ENCODE peak calls at places on chromosomes 5 and 9, in six cellular contexts. Q is left ventricle myocardium inferior, D is cardiac muscle cell, E is pancreas, G is neuronal stem cell, O is mammary epithelial cell. K is an unnamed sample. For H3K4me1, the result is how much of the 10 kb centered on the place peaks cover.

GRCh38 chr5:107463731-107464130 is 207.0 kb downstream of the EFNA5 start:
- DNase-seq in Q (no peak), D (no peak), E (no peak), G (no peak), O (no peak), K (no peak)

GRCh38 chr5:57650360-57651069 is 167.9 kb upstream of the ACTBL2 start:
- DNase-seq in Q (no peak), D (peak), E (peak), G (no peak), O (peak), K (no peak)

GRCh38 chr9:92141144-92142129 is 26.2 kb upstream of the SPTLC1 start:
- DNase-seq in Q (no peak), D (peak), E (peak), G (no peak), O (peak), K (peak)

GRCh38 chr5:130666462-130666861 is 498.6 kb downstream of the HINT1 start:
- DNase-seq in Q (no peak), D (no peak), E (no peak), G (no peak), O (no peak), K (no peak)

GRCh38 chr5:157106668-157107461 is 2.0 kb downstream of the HAVCR2 start:
- DNase-seq in Q (peak), D (no peak), E (no peak), G (no peak), O (no peak), K (peak)

GRCh38 chr5:16143361-16144049 is 36.1 kb downstream of the MARCHF11 start:
- DNase-seq in Q (no peak), D (no peak), E (no peak), G (no peak), O (no peak), K (no peak)

GRCh38 chr5:116320486-116320885 is 235.7 kb downstream of the COMMD10 start:
- DNase-seq in Q (no peak), D (peak), E (no peak), G (no peak), O (no peak), K (no peak)

GRCh38 chr9:17191095-17191494 is 56.3 kb downstream of the CNTLN start:
- DNase-seq in Q (no peak), D (peak), E (no peak), G (no peak), O (no peak), K (no peak)

GRCh38 chr9:80285325-80285724 is 713.6 kb downstream of the TLE4 start:
- DNase-seq in Q (no peak), D (peak), E (no peak), G (no peak), O (peak), K (no peak)

GRCh38 chr5:138840100-138840499 is 35.0 kb downstream of the LRRTM2 start:
- DNase-seq in Q (no peak), D (no peak), E (no peak), G (no peak), O (no peak), K (no peak)
- H3K4me1 ChIP-seq in Q (half or more), D (under half), E (under half), G (under half), O (under half), K (under half)

GRCh38 chr5:177470759-177471536 is 2.5 kb downstream of the DBN1 start:
- DNase-seq in Q (no peak), D (no peak), E (no peak), G (no peak), O (no peak), K (no peak)
- H3K27ac ChIP-seq in Q (peak), D (no peak), E (no peak), G (peak), O (no peak), K (no peak)

GRCh38 chr5:42951847-42952411 is 88.2 kb downstream of the ANXA2R start:
- DNase-seq in Q (no peak), D (peak), E (no peak), G (no peak), O (no peak), K (peak)

GRCh38 chr5:42951169-42951846 is 88.8 kb downstream of the ANXA2R start:
- DNase-seq in Q (peak), D (peak), E (no peak), G (no peak), O (no peak), K (peak)

GRCh38 chr5:42952575-42952974 is 87.5 kb downstream of the ANXA2R start:
- DNase-seq in Q (no peak), D (no peak), E (no peak), G (no peak), O (no peak), K (no peak)

GRCh38 chr5:42950466-42951168 is 89.5 kb downstream of the ANXA2R start:
- DNase-seq in Q (peak), D (peak), E (peak), G (no peak), O (peak), K (peak)

DNA sequence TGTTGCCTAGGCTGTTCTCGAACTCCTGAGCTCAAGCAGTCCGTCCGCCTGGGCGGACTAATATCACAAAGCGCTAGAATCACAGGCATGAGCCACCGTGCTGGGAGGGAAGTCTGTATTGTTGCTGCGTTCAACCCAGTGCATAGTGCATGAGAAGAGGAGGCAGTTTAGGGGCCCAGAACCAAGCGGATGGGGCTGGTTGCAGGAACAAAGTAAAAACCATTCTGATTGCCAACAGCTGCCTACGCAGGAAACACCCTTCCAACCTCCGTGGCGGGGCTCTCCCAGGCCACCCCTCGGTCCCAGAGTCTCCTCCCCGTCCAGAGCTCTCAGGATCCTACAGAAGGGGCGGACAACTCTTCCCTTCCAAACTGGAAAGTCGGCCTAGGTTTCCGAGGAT is 87.1 kb downstream of the ANXA2R start:
- DNase-seq in Q (no peak), D (peak), E (no peak), G (no peak), O (no peak), K (no peak)
- H3K4me3 ChIP-seq in Q (peak), D (no peak), E (no peak), G (no peak), O (no peak), K (no peak)

GRCh38 chr5:134551891-134552290 is 26.4 kb downstream of the JADE2 start:
- DNase-seq in Q (no peak), D (no peak), E (no peak), G (no peak), O (no peak), K (no peak)
- H3K4me1 ChIP-seq in Q (half or more), D (under half), E (under half), G (under half), O (under half), K (under half)

DNA sequence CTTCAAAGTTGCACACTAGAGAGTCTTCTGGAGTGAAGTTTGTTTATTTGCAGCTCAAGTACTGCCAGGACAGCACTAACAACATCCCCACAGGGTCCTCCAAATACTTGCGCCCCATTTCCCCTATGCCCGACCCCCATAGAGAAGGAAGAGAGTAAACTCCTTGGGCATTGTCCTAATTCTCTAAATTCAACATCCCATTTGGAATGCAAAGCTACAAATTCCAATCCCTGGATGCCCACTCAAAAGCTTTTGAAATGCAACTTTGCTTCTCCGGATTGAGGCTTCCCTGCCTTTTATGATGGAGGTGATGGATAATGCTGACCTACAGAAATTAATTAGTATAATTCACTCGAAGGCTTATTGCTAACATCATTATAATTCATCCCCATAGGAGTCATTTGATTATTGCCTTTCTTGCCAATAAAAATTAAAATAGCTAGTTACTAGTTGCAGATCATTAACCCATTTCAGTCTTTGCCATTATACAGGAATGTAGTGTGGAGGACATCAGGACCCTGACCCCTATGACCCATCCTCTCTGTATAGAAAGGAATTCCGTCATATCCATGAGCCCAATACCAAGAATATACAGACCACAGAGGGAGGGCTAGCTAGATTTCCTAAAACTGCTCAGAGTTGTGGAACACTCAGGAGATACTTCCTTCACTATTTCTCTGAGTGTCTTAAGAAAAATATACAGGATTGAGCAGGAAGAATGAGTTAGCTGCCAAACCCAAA is 277.6 kb downstream of the ZNF608 start:
- DNase-seq in Q (no peak), D (no peak), E (no peak), G (no peak), O (no peak), K (no peak)
- H3K27ac ChIP-seq in Q (no peak), D (no peak), E (no peak), G (no peak), O (no peak), K (no peak)

GRCh38 chr5:155103164-155103563 is 89.6 kb downstream of the KIF4B start:
- DNase-seq in Q (no peak), D (peak), E (no peak), G (no peak), O (peak), K (no peak)
- H3K4me3 ChIP-seq in Q (no peak), D (no peak), E (no peak), G (no peak), O (no peak), K (no peak)

DNA sequence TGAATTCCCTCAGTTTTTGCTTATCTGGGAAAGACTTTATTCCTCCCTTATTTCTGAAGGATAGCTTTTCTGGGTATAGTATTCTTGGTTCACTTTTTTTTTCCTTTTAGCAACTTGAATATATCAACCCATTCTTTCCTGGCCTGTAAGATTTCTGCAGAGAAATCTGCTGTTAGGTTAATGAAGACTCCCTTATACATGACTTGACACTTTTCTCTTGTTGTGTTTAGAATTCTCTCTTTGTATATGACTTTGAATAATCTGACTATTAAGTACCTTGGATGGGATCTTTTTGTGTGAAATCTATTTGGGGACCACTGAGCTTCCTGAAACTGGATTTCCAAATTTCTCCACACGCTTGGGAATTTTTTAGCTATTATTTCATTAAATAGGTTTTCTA is 55.0 kb upstream of the CDK5RAP2 start:
- DNase-seq in Q (no peak), D (no peak), E (no peak), G (no peak), O (no peak), K (no peak)
- H3K4me1 ChIP-seq in Q (under half), D (under half), E (under half), G (under half), O (under half), K (under half)

GRCh38 chr9:14270358-14271077 is 43.4 kb downstream of the NFIB start:
- DNase-seq in Q (no peak), D (peak), E (no peak), G (no peak), O (no peak), K (no peak)
- H3K27ac ChIP-seq in Q (peak), D (peak), E (no peak), G (no peak), O (no peak), K (no peak)

DNA sequence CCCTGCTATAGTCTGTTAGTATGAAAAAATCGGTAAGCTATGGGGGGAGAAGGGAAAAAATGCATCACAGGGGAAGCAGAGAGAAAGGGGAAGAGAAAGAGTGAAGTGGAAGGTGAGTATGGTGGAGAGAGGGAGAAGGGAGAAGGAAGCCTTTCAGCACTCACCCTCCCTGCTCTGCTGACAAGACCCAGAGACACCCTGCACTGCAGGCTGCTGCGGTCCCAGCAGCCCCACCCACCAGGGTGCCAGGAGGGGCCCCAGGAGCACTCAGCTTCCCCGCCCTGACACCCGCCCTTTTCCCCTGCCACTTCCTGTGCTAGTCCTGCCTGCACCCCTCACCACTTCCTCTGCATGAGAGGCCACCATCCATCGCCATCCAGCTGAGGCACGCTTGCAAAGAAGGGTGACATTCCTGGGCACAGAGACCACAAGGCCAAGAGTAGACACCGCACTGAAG is 12.7 kb downstream of the STK10 start:
- DNase-seq in Q (peak), D (no peak), E (no peak), G (no peak), O (no peak), K (peak)
- H3K4me3 ChIP-seq in Q (peak), D (no peak), E (no peak), G (no peak), O (no peak), K (no peak)

K was measured in aorta.